ENCODE peak calls at places on chromosomes 3 and 15, in five cellular contexts. Q is occipital lobe, G is stomach, S is NCI-H1436, T is endothelial cell. J is an unnamed sample.

GRCh38 chr3:42263354-42264346 is 2.3 kb downstream of the CCK start:
- DNase-seq in T (peak), S (no peak), Q (no peak), G (no peak), J (no peak)

GRCh38 chr15:29674661-29675533 is 147.4 kb downstream of the TJP1 start:
- DNase-seq in T (peak), Q (no peak), S (no peak), G (peak), J (peak)

GRCh38 chr15:66746231-66746605 is 44.2 kb downstream of the SMAD6 start:
- DNase-seq in S (no peak), T (peak), Q (no peak), G (no peak), J (no peak)

GRCh38 chr3:189947948-189948723 is 172.6 kb downstream of the P3H2 start:
- DNase-seq in Q (no peak), G (no peak), T (peak), S (peak), J (no peak)

GRCh38 chr15:67999320-68000100 is 54.6 kb upstream of the PIAS1 start:
- DNase-seq in Q (no peak), T (no peak), G (no peak), S (no peak), J (no peak)

GRCh38 chr3:184559336-184559735 is 2.2 kb upstream of the EPHB3 start:
- DNase-seq in Q (no peak), G (peak), T (no peak), S (peak), J (peak)

GRCh38 chr3:32384938-32385337 is 6.7 kb upstream of the CMTM7 start:
- DNase-seq in Q (no peak), G (no peak), S (no peak), T (peak), J (no peak)

GRCh38 chr15:49045691-49046112 is 544 bp downstream of the SECISBP2L start:
- DNase-seq in T (peak), G (no peak), Q (peak), S (no peak), J (no peak)

GRCh38 chr3:125695688-125696087 is 100.4 kb upstream of the OSBPL11 start:
- DNase-seq in Q (no peak), T (no peak), G (no peak), S (no peak), J (no peak)

J was measured in transverse colon.